ENCODE peak calls at places on chromosomes 12 and 14, in eight cellular contexts. D, P, A, Q, H, O, G and U are unnamed samples. For H3K4me1, the result is how much of the 10 kb centered on the place peaks cover.

GRCh38 chr12:108399514-108399913 is 60.4 kb upstream of the CMKLR1 start:
- DNase-seq in D (no peak), P (no peak), A (no peak), Q (no peak), H (no peak), O (no peak), G (peak), U (no peak)

GRCh38 chr14:32932921-32933622 is 5.6 kb upstream of the NPAS3 start:
- DNase-seq in D (no peak), P (no peak), A (no peak), Q (no peak), H (peak), O (no peak), G (no peak), U (no peak)

GRCh38 chr14:55398679-55399078 is 13.0 kb downstream of the ATG14 start:
- DNase-seq in D (no peak), P (peak), A (no peak), Q (peak), H (no peak), O (peak), G (no peak), U (peak)

GRCh38 chr12:65518771-65519170 is 240.3 kb downstream of the MSRB3 start:
- DNase-seq in D (no peak), P (no peak), A (no peak), Q (no peak), H (no peak), O (peak), G (no peak), U (peak)

GRCh38 chr12:8709124-8709830 is 11.5 kb downstream of the RIMKLB start:
- DNase-seq in D (no peak), P (no peak), A (no peak), Q (no peak), H (no peak), O (no peak), G (peak), U (no peak)

GRCh38 chr12:117036046-117036445 is 63.2 kb downstream of the TESC start:
- DNase-seq in D (no peak), P (no peak), A (no peak), Q (no peak), H (no peak), O (no peak), G (no peak), U (no peak)

GRCh38 chr14:74429991-74430390 is 4.0 kb upstream of the SYNDIG1L start:
- DNase-seq in D (no peak), P (no peak), A (no peak), Q (no peak), H (no peak), O (no peak), G (no peak), U (no peak)

GRCh38 chr12:96427269-96427729 is 27.1 kb upstream of the CDK17 start:
- DNase-seq in D (no peak), P (peak), A (peak), Q (peak), H (no peak), O (peak), G (peak), U (peak)

GRCh38 chr14:69539631-69540410 is 34.9 kb downstream of the CCDC177 start:
- DNase-seq in D (no peak), P (peak), A (peak), Q (no peak), H (peak), O (peak), G (peak), U (peak)

GRCh38 chr12:62581288-62582064 is 114.8 kb downstream of the MON2 start:
- DNase-seq in D (no peak), P (peak), A (no peak), Q (peak), H (no peak), O (peak), G (no peak), U (peak)

GRCh38 chr14:75861161-75861621 is 120.6 kb downstream of the TGFB3 start:
- DNase-seq in D (no peak), P (peak), A (no peak), Q (no peak), H (no peak), O (peak), G (no peak), U (no peak)

GRCh38 chr14:69571879-69572633 is 2.6 kb downstream of the CCDC177 start:
- DNase-seq in D (no peak), P (peak), A (no peak), Q (no peak), H (no peak), O (peak), G (peak), U (peak)

GRCh38 chr12:5172886-5173285 is 129.2 kb downstream of the KCNA5 start:
- DNase-seq in D (no peak), P (no peak), A (no peak), Q (no peak), H (no peak), O (no peak), G (no peak), U (no peak)

GRCh38 chr12:87596134-87596533 is 433.1 kb downstream of the C12orf50 start:
- DNase-seq in D (no peak), P (no peak), A (no peak), Q (no peak), H (no peak), O (no peak), G (no peak), U (no peak)

GRCh38 chr14:105150026-105150367 is 18.6 kb downstream of the JAG2 start:
- DNase-seq in D (no peak), P (no peak), A (no peak), Q (no peak), H (no peak), O (no peak), G (no peak), U (no peak)

GRCh38 chr12:27906658-27907473 is 65.7 kb downstream of the PTHLH start:
- DNase-seq in D (no peak), P (peak), A (no peak), Q (no peak), H (no peak), O (no peak), G (no peak), U (no peak)

GRCh38 chr12:57549909-57550627 is at the start of gene KIF5A:
- DNase-seq in D (peak), P (no peak), A (no peak), Q (peak), H (peak), O (no peak), G (peak), U (no peak)

GRCh38 chr14:93133476-93133875 is 17.8 kb upstream of the ITPK1 start:
- DNase-seq in D (no peak), P (peak), A (no peak), Q (no peak), H (no peak), O (peak), G (no peak), U (no peak)

GRCh38 chr12:51335931-51336330 is 10.5 kb downstream of the CELA1 start:
- DNase-seq in D (no peak), P (no peak), A (no peak), Q (no peak), H (no peak), O (no peak), G (no peak), U (no peak)

GRCh38 chr12:49703647-49704137 is 3.5 kb downstream of the FMNL3 start:
- DNase-seq in D (peak), P (peak), A (no peak), Q (no peak), H (no peak), O (peak), G (peak), U (peak)

GRCh38 chr14:55133416-55133815 is 4.4 kb downstream of the LGALS3 start:
- DNase-seq in D (no peak), P (peak), A (no peak), Q (no peak), H (no peak), O (peak), G (no peak), U (no peak)

GRCh38 chr12:130513572-130513971 is 175.9 kb downstream of the PIWIL1 start:
- DNase-seq in D (no peak), P (no peak), A (no peak), Q (no peak), H (no peak), O (no peak), G (no peak), U (no peak)

GRCh38 chr12:94100254-94100653 is 48.1 kb upstream of the PLXNC1 start:
- DNase-seq in D (no peak), P (peak), A (no peak), Q (no peak), H (no peak), O (peak), G (no peak), U (peak)

GRCh38 chr12:16499617-16500016 is 106.3 kb downstream of the LMO3 start:
- DNase-seq in D (no peak), P (no peak), A (no peak), Q (no peak), H (no peak), O (no peak), G (no peak), U (no peak)

GRCh38 chr12:129903956-129904769 is at the start of gene TMEM132D:
- DNase-seq in D (no peak), P (no peak), A (no peak), Q (no peak), H (no peak), O (no peak), G (no peak), U (no peak)

GRCh38 chr12:127559349-127560040 is 707.5 kb upstream of the TMEM132C start:
- DNase-seq in D (peak), P (peak), A (no peak), Q (no peak), H (no peak), O (peak), G (peak), U (peak)

GRCh38 chr12:95215925-95216324 is 1.3 kb downstream of the FGD6 start:
- DNase-seq in D (no peak), P (peak), A (no peak), Q (peak), H (no peak), O (peak), G (no peak), U (no peak)
- H3K4me1 ChIP-seq in D (under half), P (under half), A (under half), Q (half or more), H (under half), O (under half), G (under half), U (under half)

GRCh38 chr12:3428631-3429030 is 62.4 kb upstream of the PRMT8 start:
- DNase-seq in D (no peak), P (no peak), A (no peak), Q (no peak), H (no peak), O (no peak), G (no peak), U (no peak)
- H3K27ac ChIP-seq in D (no peak), P (no peak), A (no peak), Q (no peak), H (no peak), O (no peak), G (no peak), U (no peak)

GRCh38 chr14:72024043-72024407 is 91.8 kb downstream of the RGS6 start:
- DNase-seq in D (peak), P (peak), A (no peak), Q (no peak), H (no peak), O (peak), G (peak), U (peak)
- TF ChIP-seq CTCF in D (peak), P (peak), A (peak), Q (no peak), H (peak), O (peak), G (peak), U (peak)

DNA sequence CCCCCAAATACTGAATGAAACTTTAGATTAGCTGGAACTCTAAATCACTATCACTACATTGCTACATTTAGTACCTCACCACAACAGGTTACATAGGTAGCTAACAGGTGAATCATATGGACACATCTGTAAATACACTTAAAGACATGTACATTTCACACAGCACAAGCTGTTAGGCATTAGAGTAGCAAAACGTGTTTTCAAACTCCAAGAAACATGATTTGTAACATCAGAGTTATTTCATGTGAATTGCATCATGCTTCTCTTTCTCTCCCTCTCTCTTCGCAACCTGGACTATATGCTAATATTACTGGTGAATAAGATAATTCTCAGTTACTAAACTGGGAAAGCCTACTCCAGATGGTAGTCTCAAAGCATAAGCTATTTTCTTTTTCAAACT is 4.3 kb downstream of the SEL1L start:
- DNase-seq in D (no peak), P (peak), A (no peak), Q (no peak), H (no peak), O (no peak), G (no peak), U (no peak)
- H3K4me1 ChIP-seq in D (under half), P (under half), A (under half), Q (under half), H (half or more), O (under half), G (under half), U (under half)